ENCODE peak calls at places on chromosome 14, in seven cellular contexts. One of them, this sample, is unnamed.

GRCh38 chr14:26687438-26687837 is 89.6 kb upstream of the NOVA1 start:
- DNase-seq in fibroblast of mammary gland: no peak
- DNase-seq in adipocyte: no peak
- DNase-seq in fibroblast of pulmonary artery: no peak
- DNase-seq in bronchial epithelial cell: no peak
- DNase-seq in H7: no peak
- DNase-seq in BJ: no peak
- DNase-seq in this sample: no peak

GRCh38 chr14:101591582-101591981 is 30.3 kb downstream of the DIO3 start:
- DNase-seq in bronchial epithelial cell: no peak
- DNase-seq in BJ: no peak
- DNase-seq in fibroblast of pulmonary artery: no peak
- DNase-seq in fibroblast of mammary gland: no peak
- DNase-seq in H7: no peak
- DNase-seq in adipocyte: no peak
- DNase-seq in this sample: no peak

GRCh38 chr14:38342803-38343202 is 86.9 kb upstream of the CLEC14A start:
- DNase-seq in fibroblast of mammary gland: peak; percentile 91
- DNase-seq in H7: no peak
- DNase-seq in bronchial epithelial cell: peak; percentile 15
- DNase-seq in fibroblast of pulmonary artery: peak; percentile 29
- DNase-seq in BJ: peak; percentile 62
- DNase-seq in adipocyte: peak; percentile 43
- DNase-seq in this sample: peak; percentile 95

GRCh38 chr14:64708148-64709004 is 4.2 kb downstream of the PLEKHG3 start:
- DNase-seq in BJ: no peak
- DNase-seq in H7: peak; percentile 92
- DNase-seq in adipocyte: no peak
- DNase-seq in fibroblast of pulmonary artery: no peak
- DNase-seq in fibroblast of mammary gland: peak; percentile 9
- DNase-seq in bronchial epithelial cell: peak; percentile 90
- DNase-seq in this sample: no peak

GRCh38 chr14:73745571-73746539 is 31.7 kb upstream of the PNMA1 start:
- DNase-seq in fibroblast of pulmonary artery: no peak
- DNase-seq in bronchial epithelial cell: no peak
- DNase-seq in fibroblast of mammary gland: no peak
- DNase-seq in BJ: no peak
- DNase-seq in adipocyte: no peak
- DNase-seq in H7: no peak
- DNase-seq in this sample: no peak

GRCh38 chr14:68328509-68328908 is 464.4 kb downstream of the ZFP36L1 start:
- DNase-seq in BJ: no peak
- DNase-seq in fibroblast of mammary gland: no peak
- DNase-seq in bronchial epithelial cell: no peak
- DNase-seq in H7: no peak
- DNase-seq in adipocyte: no peak
- DNase-seq in fibroblast of pulmonary artery: no peak
- DNase-seq in this sample: no peak

GRCh38 chr14:58332514-58332913 is 34.2 kb downstream of the ARID4A start:
- DNase-seq in fibroblast of pulmonary artery: no peak
- DNase-seq in bronchial epithelial cell: no peak
- DNase-seq in fibroblast of mammary gland: no peak
- DNase-seq in adipocyte: no peak
- DNase-seq in H7: no peak
- DNase-seq in BJ: no peak
- DNase-seq in this sample: no peak

GRCh38 chr14:20631821-20632389 is 9.6 kb downstream of the OR6S1 start:
- DNase-seq in adipocyte: peak; percentile 76
- DNase-seq in H7: peak; percentile 33
- DNase-seq in fibroblast of pulmonary artery: peak; percentile 72
- DNase-seq in BJ: no peak
- DNase-seq in bronchial epithelial cell: peak; percentile 50
- DNase-seq in fibroblast of mammary gland: peak; percentile 80
- DNase-seq in this sample: peak; percentile 85

GRCh38 chr14:54814076-54814475 is 88.5 kb downstream of the GCH1 start:
- DNase-seq in fibroblast of pulmonary artery: no peak
- DNase-seq in bronchial epithelial cell: no peak
- DNase-seq in adipocyte: no peak
- DNase-seq in fibroblast of mammary gland: no peak
- DNase-seq in H7: peak; percentile 67
- DNase-seq in BJ: no peak
- DNase-seq in this sample: no peak

GRCh38 chr14:100522616-100523021 is 64.6 kb downstream of the BEGAIN start:
- DNase-seq in fibroblast of pulmonary artery: no peak
- DNase-seq in bronchial epithelial cell: no peak
- DNase-seq in adipocyte: no peak
- DNase-seq in BJ: no peak
- DNase-seq in H7: peak; percentile 73
- DNase-seq in fibroblast of mammary gland: peak; percentile 30
- DNase-seq in this sample: no peak

GRCh38 chr14:100899841-100900771 is 3.4 kb downstream of the RTL1 start:
- DNase-seq in bronchial epithelial cell: no peak
- DNase-seq in H7: peak; percentile 76
- DNase-seq in fibroblast of pulmonary artery: no peak
- DNase-seq in fibroblast of mammary gland: no peak
- DNase-seq in adipocyte: no peak
- DNase-seq in BJ: no peak
- DNase-seq in this sample: no peak

GRCh38 chr14:66459603-66460002 is 26.6 kb upstream of the CCDC196 start:
- DNase-seq in fibroblast of pulmonary artery: no peak
- DNase-seq in adipocyte: no peak
- DNase-seq in BJ: no peak
- DNase-seq in bronchial epithelial cell: no peak
- DNase-seq in fibroblast of mammary gland: no peak
- DNase-seq in H7: no peak
- DNase-seq in this sample: no peak

GRCh38 chr14:44897844-44898151 is 63.9 kb downstream of the KLHL28 start:
- DNase-seq in bronchial epithelial cell: peak; percentile 20
- DNase-seq in H7: no peak
- DNase-seq in BJ: no peak
- DNase-seq in adipocyte: no peak
- DNase-seq in fibroblast of mammary gland: peak; percentile 19
- DNase-seq in fibroblast of pulmonary artery: peak; percentile 62
- DNase-seq in this sample: no peak

GRCh38 chr14:105439710-105440553 is 20.3 kb downstream of the MTA1 start:
- DNase-seq in BJ: no peak
- DNase-seq in adipocyte: no peak
- DNase-seq in fibroblast of mammary gland: no peak
- DNase-seq in fibroblast of pulmonary artery: no peak
- DNase-seq in H7: no peak
- DNase-seq in bronchial epithelial cell: no peak
- DNase-seq in this sample: no peak

DNA sequence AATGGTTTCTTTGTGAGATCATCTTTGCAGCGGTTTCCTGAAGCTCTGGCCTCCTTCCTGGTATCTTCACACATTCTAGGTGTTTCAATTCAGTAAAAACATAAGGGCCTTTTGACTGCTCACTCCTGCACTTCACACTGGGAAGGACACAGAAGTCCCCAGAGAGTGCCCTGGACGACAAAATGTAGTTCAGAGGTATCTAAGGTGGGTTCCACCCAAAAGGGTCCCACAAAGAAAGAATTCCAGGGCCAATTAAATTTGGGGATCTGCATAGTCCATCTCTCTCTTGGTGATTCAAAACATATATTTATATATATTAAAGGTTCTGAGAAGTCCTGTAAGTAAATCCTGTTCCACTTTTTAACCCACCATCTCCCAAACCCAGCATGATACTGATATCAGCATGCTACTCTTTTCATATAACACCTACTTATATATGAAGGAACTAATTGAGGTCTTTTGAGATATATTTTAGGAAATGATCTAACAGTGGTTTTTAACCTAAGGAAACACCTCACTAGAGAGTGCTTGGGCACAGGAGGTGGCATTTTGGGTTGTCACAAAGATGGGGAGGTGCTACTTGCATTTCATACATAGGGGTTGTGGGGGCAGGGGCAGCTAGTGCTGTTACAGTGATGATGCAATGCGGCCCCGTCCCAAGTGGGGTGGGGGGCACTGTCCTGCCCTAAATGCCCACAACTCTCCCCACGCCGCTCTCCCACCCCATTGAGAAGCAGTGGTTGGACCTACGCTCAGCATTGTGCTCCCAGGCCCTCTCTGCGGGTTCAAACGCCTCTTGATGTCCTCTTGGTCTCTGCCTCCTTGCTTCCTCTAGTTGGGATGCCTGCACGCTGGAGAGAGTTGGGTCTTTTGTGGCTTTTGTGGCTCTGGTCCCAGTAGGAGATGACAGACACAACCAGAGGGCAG is 109.4 kb downstream of the ARF6 start:
- DNase-seq in fibroblast of pulmonary artery: no peak
- DNase-seq in H7: peak; percentile 32
- DNase-seq in bronchial epithelial cell: peak; percentile 85
- DNase-seq in fibroblast of mammary gland: no peak
- DNase-seq in adipocyte: no peak
- DNase-seq in BJ: no peak
- DNase-seq in this sample: no peak
- H3K4me3 ChIP-seq in fibroblast of pulmonary artery: no peak overlapping the region
- H3K4me3 ChIP-seq in H7: no peak overlapping the region
- H3K4me3 ChIP-seq in bronchial epithelial cell: no peak overlapping the region
- H3K4me3 ChIP-seq in fibroblast of mammary gland: no peak overlapping the region
- H3K4me3 ChIP-seq in adipocyte: peak overlapping the region; percentile 82
- H3K4me3 ChIP-seq in BJ: no peak overlapping the region
- H3K4me3 ChIP-seq in this sample: peak overlapping the region; percentile 64

DNA sequence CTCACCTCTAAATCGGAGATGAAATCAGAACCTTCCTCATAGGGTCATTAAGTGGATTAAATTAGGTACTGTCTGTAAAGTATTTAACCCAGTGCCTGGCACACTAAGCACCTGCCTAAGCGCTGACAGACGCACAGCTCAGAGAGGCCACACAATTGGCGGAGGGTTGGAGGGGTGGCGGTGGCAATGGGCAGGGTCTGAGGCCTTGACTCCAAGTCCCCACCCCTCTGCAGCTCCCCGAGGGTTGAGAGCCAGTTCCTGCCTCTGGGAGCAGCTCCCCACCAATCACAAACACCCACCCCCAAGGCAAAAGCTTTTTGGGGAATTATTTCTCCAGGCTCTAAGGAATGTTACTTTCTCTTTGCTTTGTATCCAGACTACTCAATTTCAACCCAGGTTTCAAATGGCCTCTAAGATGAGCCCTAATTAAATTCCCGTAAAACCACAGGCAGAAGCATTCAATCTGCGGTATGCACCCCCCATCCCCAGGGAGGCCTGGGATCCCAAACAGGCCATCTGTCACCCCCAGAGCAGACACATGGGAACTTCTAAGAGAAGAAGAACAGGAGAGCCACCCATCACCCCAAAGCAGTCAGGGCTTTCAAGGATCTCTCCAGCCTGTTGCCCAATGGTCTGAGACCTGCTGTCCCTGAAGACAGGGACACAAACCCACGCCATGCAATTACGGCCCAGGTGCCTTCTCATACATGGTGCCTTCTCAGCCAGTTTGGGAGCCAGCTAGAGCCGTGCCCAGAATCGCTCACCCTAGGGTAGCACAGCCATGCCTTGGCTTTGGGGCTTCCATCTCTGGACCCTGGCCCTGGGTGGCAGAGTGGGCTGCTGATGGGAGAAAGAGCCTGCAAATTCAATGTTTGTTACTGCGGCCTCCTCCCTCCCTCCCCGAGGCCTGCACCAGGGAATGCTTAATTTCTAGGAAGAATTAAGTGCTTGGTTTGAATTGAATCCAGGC is 66.1 kb downstream of the CHGA start:
- DNase-seq in bronchial epithelial cell: no peak
- DNase-seq in fibroblast of mammary gland: no peak
- DNase-seq in adipocyte: no peak
- DNase-seq in fibroblast of pulmonary artery: no peak
- DNase-seq in H7: no peak
- DNase-seq in BJ: no peak
- DNase-seq in this sample: no peak
- H3K4me3 ChIP-seq in bronchial epithelial cell: no peak overlapping the region
- H3K4me3 ChIP-seq in fibroblast of mammary gland: no peak overlapping the region
- H3K4me3 ChIP-seq in adipocyte: no peak overlapping the region
- H3K4me3 ChIP-seq in fibroblast of pulmonary artery: no peak overlapping the region
- H3K4me3 ChIP-seq in H7: no peak overlapping the region
- H3K4me3 ChIP-seq in BJ: no peak overlapping the region
- H3K4me3 ChIP-seq in this sample: no peak overlapping the region

DNA sequence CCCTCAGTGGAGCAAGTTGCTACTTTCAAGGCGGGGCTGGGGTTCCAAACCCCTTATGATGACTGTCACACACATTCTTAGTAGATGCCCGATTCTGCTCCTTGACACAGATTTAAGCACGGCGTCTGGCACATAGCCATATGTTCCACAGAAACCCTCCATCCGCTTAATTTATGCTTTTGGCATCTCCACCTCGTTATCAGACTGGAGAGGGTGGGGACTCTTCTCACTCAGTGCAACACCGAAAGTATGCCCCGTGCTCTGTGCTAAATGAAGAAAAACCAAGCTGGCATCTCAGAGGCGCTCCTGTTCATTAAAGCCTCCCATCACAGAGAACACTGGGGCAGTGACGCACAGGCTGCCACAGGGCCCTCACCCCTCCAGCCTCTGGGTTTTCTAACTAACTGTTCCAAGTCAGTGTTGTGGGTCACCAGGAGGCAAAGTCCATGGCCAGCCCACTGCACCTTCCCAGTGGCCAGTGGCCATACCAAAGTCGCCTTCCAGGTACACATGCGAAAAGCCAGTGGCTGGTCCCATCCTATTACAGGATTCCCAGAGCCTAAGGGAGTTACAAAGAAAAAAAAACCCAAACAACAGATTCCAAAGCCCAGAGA is 27.3 kb downstream of the CCDC88C start:
- DNase-seq in BJ: no peak
- DNase-seq in bronchial epithelial cell: no peak
- DNase-seq in adipocyte: no peak
- DNase-seq in fibroblast of mammary gland: no peak
- DNase-seq in fibroblast of pulmonary artery: no peak
- DNase-seq in H7: no peak
- DNase-seq in this sample: no peak
- H3K4me3 ChIP-seq in BJ: no peak overlapping the region
- H3K4me3 ChIP-seq in bronchial epithelial cell: no peak overlapping the region
- H3K4me3 ChIP-seq in adipocyte: no peak overlapping the region
- H3K4me3 ChIP-seq in fibroblast of mammary gland: no peak overlapping the region
- H3K4me3 ChIP-seq in fibroblast of pulmonary artery: no peak overlapping the region
- H3K4me3 ChIP-seq in H7: no peak overlapping the region
- H3K4me3 ChIP-seq in this sample: no peak overlapping the region

GRCh38 chr14:32941668-32942065 is 3.0 kb downstream of the NPAS3 start:
- DNase-seq in BJ: no peak
- DNase-seq in fibroblast of pulmonary artery: no peak
- DNase-seq in fibroblast of mammary gland: no peak
- DNase-seq in adipocyte: no peak
- DNase-seq in bronchial epithelial cell: no peak
- DNase-seq in H7: no peak
- DNase-seq in this sample: no peak

GRCh38 chr14:32940066-32940651 is 1.5 kb downstream of the NPAS3 start:
- DNase-seq in bronchial epithelial cell: peak; percentile 29
- DNase-seq in H7: peak; percentile 25
- DNase-seq in fibroblast of mammary gland: peak; percentile 38
- DNase-seq in BJ: no peak
- DNase-seq in adipocyte: no peak
- DNase-seq in fibroblast of pulmonary artery: peak; percentile 41
- DNase-seq in this sample: no peak

GRCh38 chr14:32938719-32939253 is at the start of gene NPAS3:
- DNase-seq in fibroblast of pulmonary artery: no peak
- DNase-seq in adipocyte: peak; percentile 59
- DNase-seq in bronchial epithelial cell: no peak
- DNase-seq in fibroblast of mammary gland: no peak
- DNase-seq in H7: peak; percentile 72
- DNase-seq in BJ: no peak
- DNase-seq in this sample: peak; percentile 39

GRCh38 chr14:32940711-32941667 is 2.3 kb downstream of the NPAS3 start:
- DNase-seq in bronchial epithelial cell: no peak
- DNase-seq in adipocyte: no peak
- DNase-seq in H7: no peak
- DNase-seq in fibroblast of pulmonary artery: no peak
- DNase-seq in BJ: no peak
- DNase-seq in fibroblast of mammary gland: no peak
- DNase-seq in this sample: no peak

GRCh38 chr14:32939254-32940065 is 781 bp downstream of the NPAS3 start:
- DNase-seq in bronchial epithelial cell: no peak
- DNase-seq in fibroblast of mammary gland: peak; percentile 68
- DNase-seq in adipocyte: peak; percentile 87
- DNase-seq in BJ: no peak
- DNase-seq in fibroblast of pulmonary artery: peak; percentile 77
- DNase-seq in H7: peak; percentile 89
- DNase-seq in this sample: peak; percentile 85
- H3K4me3 ChIP-seq in bronchial epithelial cell: peak overlapping the region; percentile 40
- H3K4me3 ChIP-seq in fibroblast of mammary gland: peak overlapping the region; percentile 56
- H3K4me3 ChIP-seq in adipocyte: peak overlapping the region; percentile 87
- H3K4me3 ChIP-seq in BJ: peak overlapping the region; percentile 56
- H3K4me3 ChIP-seq in fibroblast of pulmonary artery: peak overlapping the region; percentile 62
- H3K4me3 ChIP-seq in H7: peak overlapping the region; percentile 53
- H3K4me3 ChIP-seq in this sample: peak overlapping the region; percentile 59